ENCODE peak calls at places on chromosome X, in ten cellular contexts. One of them, this sample, is unnamed.

GRCh38 chrX:68732906-68733493 is 85.5 kb downstream of the STARD8 start:
- DNase-seq in uterus: no peak
- DNase-seq in esophagus squamous epithelium: no peak
- DNase-seq in fibroblast of lung: peak
- DNase-seq in adrenal gland: peak
- DNase-seq in keratinocyte: peak
- DNase-seq in K562: peak
- DNase-seq in transverse colon: peak
- DNase-seq in neural progenitor cell: peak
- DNase-seq in ovary: peak
- DNase-seq in this sample: peak

GRCh38 chrX:130082244-130083106 is 27.8 kb downstream of the ELF4 start:
- DNase-seq in uterus: peak
- DNase-seq in esophagus squamous epithelium: no peak
- DNase-seq in fibroblast of lung: no peak
- DNase-seq in adrenal gland: no peak
- DNase-seq in keratinocyte: no peak
- DNase-seq in K562: peak
- DNase-seq in transverse colon: peak
- DNase-seq in neural progenitor cell: no peak
- DNase-seq in ovary: peak
- DNase-seq in this sample: peak

GRCh38 chrX:120794525-120794975 is 81.1 kb downstream of the CT47B1 start:
- DNase-seq in uterus: no peak
- DNase-seq in esophagus squamous epithelium: no peak
- DNase-seq in fibroblast of lung: peak
- DNase-seq in adrenal gland: no peak
- DNase-seq in keratinocyte: no peak
- DNase-seq in K562: no peak
- DNase-seq in transverse colon: no peak
- DNase-seq in neural progenitor cell: no peak
- DNase-seq in ovary: no peak
- DNase-seq in this sample: no peak

GRCh38 chrX:18098704-18099103 is 122.0 kb downstream of the BEND2 start:
- DNase-seq in uterus: no peak
- DNase-seq in esophagus squamous epithelium: no peak
- DNase-seq in fibroblast of lung: no peak
- DNase-seq in adrenal gland: no peak
- DNase-seq in keratinocyte: no peak
- DNase-seq in K562: no peak
- DNase-seq in transverse colon: no peak
- DNase-seq in neural progenitor cell: peak
- DNase-seq in ovary: no peak
- DNase-seq in this sample: no peak

GRCh38 chrX:15436220-15436619 is 52.0 kb upstream of the VEGFD start:
- DNase-seq in uterus: no peak
- DNase-seq in esophagus squamous epithelium: no peak
- DNase-seq in fibroblast of lung: no peak
- DNase-seq in adrenal gland: no peak
- DNase-seq in keratinocyte: no peak
- DNase-seq in K562: no peak
- DNase-seq in transverse colon: no peak
- DNase-seq in neural progenitor cell: no peak
- DNase-seq in ovary: no peak
- DNase-seq in this sample: no peak

GRCh38 chrX:11010476-11010875 is 100.7 kb upstream of the HCCS start:
- DNase-seq in uterus: no peak
- DNase-seq in esophagus squamous epithelium: no peak
- DNase-seq in fibroblast of lung: peak
- DNase-seq in adrenal gland: no peak
- DNase-seq in keratinocyte: no peak
- DNase-seq in K562: no peak
- DNase-seq in transverse colon: no peak
- DNase-seq in neural progenitor cell: no peak
- DNase-seq in ovary: no peak
- DNase-seq in this sample: no peak

GRCh38 chrX:22037911-22038537 is 5.9 kb downstream of the PHEX start:
- DNase-seq in uterus: no peak
- DNase-seq in esophagus squamous epithelium: no peak
- DNase-seq in fibroblast of lung: no peak
- DNase-seq in adrenal gland: no peak
- DNase-seq in keratinocyte: no peak
- DNase-seq in K562: no peak
- DNase-seq in transverse colon: no peak
- DNase-seq in neural progenitor cell: no peak
- DNase-seq in ovary: no peak
- DNase-seq in this sample: no peak

GRCh38 chrX:119399772-119400101 is 601 bp downstream of the SLC25A43 start:
- DNase-seq in uterus: no peak
- DNase-seq in esophagus squamous epithelium: no peak
- DNase-seq in fibroblast of lung: peak
- DNase-seq in adrenal gland: no peak
- DNase-seq in keratinocyte: no peak
- DNase-seq in K562: no peak
- DNase-seq in transverse colon: no peak
- DNase-seq in neural progenitor cell: peak
- DNase-seq in ovary: no peak
- DNase-seq in this sample: no peak

GRCh38 chrX:9816094-9816700 is 30.0 kb downstream of the SHROOM2 start:
- DNase-seq in uterus: no peak
- DNase-seq in esophagus squamous epithelium: no peak
- DNase-seq in fibroblast of lung: peak
- DNase-seq in adrenal gland: no peak
- DNase-seq in keratinocyte: no peak
- DNase-seq in K562: no peak
- DNase-seq in transverse colon: no peak
- DNase-seq in neural progenitor cell: no peak
- DNase-seq in ovary: no peak
- DNase-seq in this sample: no peak

GRCh38 chrX:44904542-44905115 is 31.6 kb downstream of the KDM6A start:
- DNase-seq in uterus: no peak
- DNase-seq in esophagus squamous epithelium: no peak
- DNase-seq in fibroblast of lung: peak
- DNase-seq in adrenal gland: no peak
- DNase-seq in keratinocyte: no peak
- DNase-seq in K562: no peak
- DNase-seq in transverse colon: no peak
- DNase-seq in neural progenitor cell: peak
- DNase-seq in ovary: no peak
- DNase-seq in this sample: no peak
- H3K27ac ChIP-seq in uterus: no peak
- H3K27ac ChIP-seq in esophagus squamous epithelium: no peak
- H3K27ac ChIP-seq in fibroblast of lung: no peak
- H3K27ac ChIP-seq in adrenal gland: no peak
- H3K27ac ChIP-seq in keratinocyte: no peak
- H3K27ac ChIP-seq in K562: peak
- H3K27ac ChIP-seq in transverse colon: no peak
- H3K27ac ChIP-seq in neural progenitor cell: peak
- H3K27ac ChIP-seq in ovary: no peak
- H3K27ac ChIP-seq in this sample: no peak

DNA sequence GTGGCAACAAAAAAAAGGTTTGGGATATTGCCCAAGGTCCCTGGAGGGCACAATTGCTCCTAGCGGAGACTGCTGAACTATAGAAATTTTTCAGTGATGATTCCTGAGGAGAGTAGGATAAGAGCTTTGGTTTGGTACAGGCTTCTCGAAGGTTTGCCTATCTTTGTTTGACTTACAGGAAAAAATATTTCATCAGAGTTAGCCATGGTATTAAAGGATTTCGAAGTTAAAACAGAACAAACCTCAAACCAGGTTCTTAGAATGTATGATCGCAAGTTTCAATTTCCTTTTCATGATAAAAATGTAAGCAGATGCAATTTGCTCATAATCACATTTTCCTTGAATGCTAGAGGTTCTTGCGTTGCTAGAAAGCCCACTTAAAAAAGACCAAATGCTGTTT is 1.7 kb downstream of the EGFL6 start:
- DNase-seq in uterus: no peak
- DNase-seq in esophagus squamous epithelium: no peak
- DNase-seq in fibroblast of lung: no peak
- DNase-seq in adrenal gland: no peak
- DNase-seq in keratinocyte: no peak
- DNase-seq in K562: no peak
- DNase-seq in transverse colon: no peak
- DNase-seq in neural progenitor cell: no peak
- DNase-seq in ovary: no peak
- DNase-seq in this sample: no peak
- H3K4me3 ChIP-seq in uterus: no peak
- H3K4me3 ChIP-seq in esophagus squamous epithelium: no peak
- H3K4me3 ChIP-seq in fibroblast of lung: no peak
- H3K4me3 ChIP-seq in adrenal gland: no peak
- H3K4me3 ChIP-seq in keratinocyte: no peak
- H3K4me3 ChIP-seq in K562: no peak
- H3K4me3 ChIP-seq in transverse colon: no peak
- H3K4me3 ChIP-seq in neural progenitor cell: no peak
- H3K4me3 ChIP-seq in ovary: no peak
- H3K4me3 ChIP-seq in this sample: no peak

GRCh38 chrX:133749370-133749769 is 236.0 kb downstream of the GPC3 start:
- DNase-seq in uterus: no peak
- DNase-seq in esophagus squamous epithelium: no peak
- DNase-seq in fibroblast of lung: no peak
- DNase-seq in adrenal gland: no peak
- DNase-seq in keratinocyte: no peak
- DNase-seq in K562: no peak
- DNase-seq in transverse colon: no peak
- DNase-seq in neural progenitor cell: no peak
- DNase-seq in ovary: no peak
- DNase-seq in this sample: no peak
- TF ChIP-seq CTCF in uterus: no peak
- TF ChIP-seq CTCF in esophagus squamous epithelium: no peak
- TF ChIP-seq CTCF in fibroblast of lung: no peak
- TF ChIP-seq CTCF in adrenal gland: no peak
- TF ChIP-seq CTCF in keratinocyte: no peak
- TF ChIP-seq CTCF in K562: no peak
- TF ChIP-seq CTCF in transverse colon: no peak
- TF ChIP-seq CTCF in neural progenitor cell: no peak
- TF ChIP-seq CTCF in ovary: no peak
- TF ChIP-seq CTCF in this sample: no peak

GRCh38 chrX:155065035-155065734 is 5.8 kb downstream of the CMC4 start:
- DNase-seq in uterus: no peak
- DNase-seq in esophagus squamous epithelium: no peak
- DNase-seq in fibroblast of lung: peak
- DNase-seq in adrenal gland: no peak
- DNase-seq in keratinocyte: no peak
- DNase-seq in K562: no peak
- DNase-seq in transverse colon: no peak
- DNase-seq in neural progenitor cell: no peak
- DNase-seq in ovary: no peak
- DNase-seq in this sample: no peak
- H3K27ac ChIP-seq in uterus: peak
- H3K27ac ChIP-seq in esophagus squamous epithelium: no peak
- H3K27ac ChIP-seq in fibroblast of lung: no peak
- H3K27ac ChIP-seq in adrenal gland: peak
- H3K27ac ChIP-seq in keratinocyte: no peak
- H3K27ac ChIP-seq in K562: no peak
- H3K27ac ChIP-seq in transverse colon: no peak
- H3K27ac ChIP-seq in neural progenitor cell: no peak
- H3K27ac ChIP-seq in ovary: no peak
- H3K27ac ChIP-seq in this sample: no peak

GRCh38 chrX:71540801-71541545 is 8.1 kb downstream of the OGT start:
- DNase-seq in uterus: no peak
- DNase-seq in esophagus squamous epithelium: no peak
- DNase-seq in fibroblast of lung: no peak
- DNase-seq in adrenal gland: no peak
- DNase-seq in keratinocyte: no peak
- DNase-seq in K562: no peak
- DNase-seq in transverse colon: no peak
- DNase-seq in neural progenitor cell: no peak
- DNase-seq in ovary: no peak
- DNase-seq in this sample: no peak

GRCh38 chrX:71541546-71542022 is 8.7 kb downstream of the OGT start:
- DNase-seq in uterus: no peak
- DNase-seq in esophagus squamous epithelium: no peak
- DNase-seq in fibroblast of lung: peak
- DNase-seq in adrenal gland: no peak
- DNase-seq in keratinocyte: no peak
- DNase-seq in K562: no peak
- DNase-seq in transverse colon: no peak
- DNase-seq in neural progenitor cell: no peak
- DNase-seq in ovary: no peak
- DNase-seq in this sample: no peak

GRCh38 chrX:71542825-71543224 is 9.9 kb downstream of the OGT start:
- DNase-seq in uterus: no peak
- DNase-seq in esophagus squamous epithelium: no peak
- DNase-seq in fibroblast of lung: peak
- DNase-seq in adrenal gland: no peak
- DNase-seq in keratinocyte: no peak
- DNase-seq in K562: no peak
- DNase-seq in transverse colon: no peak
- DNase-seq in neural progenitor cell: no peak
- DNase-seq in ovary: no peak
- DNase-seq in this sample: no peak

GRCh38 chrX:71543316-71543715 is 10.4 kb downstream of the OGT start:
- DNase-seq in uterus: no peak
- DNase-seq in esophagus squamous epithelium: no peak
- DNase-seq in fibroblast of lung: peak
- DNase-seq in adrenal gland: no peak
- DNase-seq in keratinocyte: peak
- DNase-seq in K562: no peak
- DNase-seq in transverse colon: no peak
- DNase-seq in neural progenitor cell: no peak
- DNase-seq in ovary: no peak
- DNase-seq in this sample: no peak

GRCh38 chrX:71542411-71542810 is 9.5 kb downstream of the OGT start:
- DNase-seq in uterus: no peak
- DNase-seq in esophagus squamous epithelium: no peak
- DNase-seq in fibroblast of lung: peak
- DNase-seq in adrenal gland: no peak
- DNase-seq in keratinocyte: no peak
- DNase-seq in K562: no peak
- DNase-seq in transverse colon: no peak
- DNase-seq in neural progenitor cell: no peak
- DNase-seq in ovary: no peak
- DNase-seq in this sample: no peak
- H3K4me3 ChIP-seq in uterus: no peak
- H3K4me3 ChIP-seq in esophagus squamous epithelium: no peak
- H3K4me3 ChIP-seq in fibroblast of lung: no peak
- H3K4me3 ChIP-seq in adrenal gland: no peak
- H3K4me3 ChIP-seq in keratinocyte: no peak
- H3K4me3 ChIP-seq in K562: no peak
- H3K4me3 ChIP-seq in transverse colon: no peak
- H3K4me3 ChIP-seq in neural progenitor cell: no peak
- H3K4me3 ChIP-seq in ovary: no peak
- H3K4me3 ChIP-seq in this sample: no peak

GRCh38 chrX:1391707-1392375 is at the start of gene SLC25A6:
- DNase-seq in uterus: peak
- DNase-seq in esophagus squamous epithelium: no peak
- DNase-seq in fibroblast of lung: peak
- DNase-seq in adrenal gland: peak
- DNase-seq in keratinocyte: peak
- DNase-seq in K562: peak
- DNase-seq in transverse colon: peak
- DNase-seq in neural progenitor cell: peak
- DNase-seq in ovary: peak
- DNase-seq in this sample: peak
- TF ChIP-seq CTCF in uterus: peak
- TF ChIP-seq CTCF in esophagus squamous epithelium: peak
- TF ChIP-seq CTCF in fibroblast of lung: no peak
- TF ChIP-seq CTCF in adrenal gland: no peak
- TF ChIP-seq CTCF in keratinocyte: no peak
- TF ChIP-seq CTCF in K562: no peak
- TF ChIP-seq CTCF in transverse colon: no peak
- TF ChIP-seq CTCF in neural progenitor cell: peak
- TF ChIP-seq CTCF in ovary: no peak
- TF ChIP-seq CTCF in this sample: peak

This sample was measured in tibial artery.